ENCODE peak calls at places on chromosome X, in five cellular contexts. M, Y, Q, T and U are unnamed samples.

GRCh38 chrX:39174761-39175417 is 373.6 kb downstream of the MID1IP1 start:
- DNase-seq in M (no peak), Y (no peak), Q (no peak), T (no peak), U (no peak)

GRCh38 chrX:1903380-1903935 is 288.6 kb downstream of the ASMT start:
- DNase-seq in M (no peak), Y (no peak), Q (no peak), T (no peak), U (no peak)

GRCh38 chrX:38018734-38019410 is 12.5 kb downstream of the SYTL5 start:
- DNase-seq in M (no peak), Y (no peak), Q (no peak), T (no peak), U (peak; percentile 33)

GRCh38 chrX:7270018-7270417 is 122.1 kb upstream of the PUDP start:
- DNase-seq in M (no peak), Y (no peak), Q (no peak), T (no peak), U (no peak)

GRCh38 chrX:141467442-141467841 is 117.1 kb downstream of the SPANXA1 start:
- DNase-seq in M (no peak), Y (no peak), Q (no peak), T (peak; percentile 37), U (no peak)

GRCh38 chrX:16559206-16559619 is 90.7 kb upstream of the S100G start:
- DNase-seq in M (no peak), Y (no peak), Q (no peak), T (no peak), U (no peak)

GRCh38 chrX:107716045-107716684 is 59.4 kb downstream of the TSC22D3 start:
- DNase-seq in M (peak; percentile 24), Y (no peak), Q (no peak), T (peak; percentile 75), U (no peak)

GRCh38 chrX:153637121-153638040 is 9.6 kb upstream of the DUSP9 start:
- DNase-seq in M (no peak), Y (no peak), Q (no peak), T (no peak), U (no peak)

GRCh38 chrX:112877771-112878173 is 37.1 kb upstream of the AMOT start:
- DNase-seq in M (no peak), Y (no peak), Q (no peak), T (no peak), U (no peak)

GRCh38 chrX:53798281-53798680 is 111.8 kb upstream of the HUWE1 start:
- DNase-seq in M (no peak), Y (no peak), Q (no peak), T (no peak), U (no peak)

GRCh38 chrX:26586570-26586969 is 370.6 kb downstream of the MAGEB5 start:
- DNase-seq in M (no peak), Y (no peak), Q (no peak), T (no peak), U (no peak)

GRCh38 chrX:47101206-47101605 is 23.0 kb downstream of the RGN start:
- DNase-seq in M (no peak), Y (no peak), Q (no peak), T (no peak), U (no peak)

GRCh38 chrX:56233682-56234081 is 1.5 kb downstream of the KLF8 start:
- DNase-seq in M (peak; percentile 41), Y (no peak), Q (peak; percentile 73), T (peak; percentile 74), U (no peak)

GRCh38 chrX:24963823-24964222 is 51.9 kb downstream of the ARX start:
- DNase-seq in M (no peak), Y (no peak), Q (no peak), T (peak; percentile 5), U (no peak)

GRCh38 chrX:129755779-129756650 is 17.2 kb downstream of the XPNPEP2 start:
- DNase-seq in M (no peak), Y (no peak), Q (no peak), T (peak; percentile 55), U (no peak)
- H3K4me3 ChIP-seq in M (no peak overlapping the region), Y (no peak overlapping the region), Q (no peak overlapping the region), T (no peak overlapping the region), U (no peak overlapping the region)

GRCh38 chrX:111353810-111354209 is 58.2 kb downstream of the DCX start:
- DNase-seq in M (no peak), Y (no peak), Q (no peak), T (no peak), U (no peak)

GRCh38 chrX:111355523-111356122 is 56.4 kb downstream of the DCX start:
- DNase-seq in M (no peak), Y (no peak), Q (no peak), T (no peak), U (no peak)

GRCh38 chrX:111349934-111350333 is 62.1 kb downstream of the DCX start:
- DNase-seq in M (no peak), Y (no peak), Q (no peak), T (no peak), U (no peak)

GRCh38 chrX:111349098-111349497 is 62.9 kb downstream of the DCX start:
- DNase-seq in M (no peak), Y (no peak), Q (no peak), T (no peak), U (no peak)

DNA sequence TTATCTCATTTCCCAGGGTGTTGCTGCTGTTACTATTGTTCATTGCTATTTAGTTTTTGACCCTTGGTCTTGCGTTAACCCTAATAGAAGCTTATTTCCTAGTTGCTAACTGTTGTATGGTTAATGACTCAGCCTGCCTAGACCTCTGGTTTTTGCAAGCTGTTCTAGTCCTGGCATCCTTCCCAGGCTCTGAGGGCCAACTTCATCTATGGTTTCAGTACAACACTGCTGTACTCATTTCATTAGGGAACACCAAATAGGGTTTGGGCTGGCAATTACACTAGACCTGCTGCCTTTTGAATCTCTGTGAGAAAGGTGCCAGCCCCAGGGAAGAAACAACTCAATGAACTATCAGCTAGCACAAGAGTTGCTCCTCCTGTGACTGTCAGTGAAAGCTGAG is 59.6 kb downstream of the DCX start:
- DNase-seq in M (no peak), Y (no peak), Q (no peak), T (no peak), U (no peak)
- H3K4me3 ChIP-seq in M (no peak overlapping the region), Y (no peak overlapping the region), Q (no peak overlapping the region), T (no peak overlapping the region), U (no peak overlapping the region)

GRCh38 chrX:119676949-119677653 is 15.9 kb downstream of the SEPTIN6 start:
- DNase-seq in M (no peak), Y (no peak), Q (no peak), T (no peak), U (no peak)
- H3K4me3 ChIP-seq in M (no peak overlapping the region), Y (no peak overlapping the region), Q (no peak overlapping the region), T (no peak overlapping the region), U (no peak overlapping the region)

GRCh38 chrX:31796624-31797023 is 724.8 kb upstream of the FTHL17 start:
- DNase-seq in M (no peak), Y (no peak), Q (no peak), T (no peak), U (no peak)
- H3K4me3 ChIP-seq in M (no peak overlapping the region), Y (no peak overlapping the region), Q (no peak overlapping the region), T (no peak overlapping the region), U (no peak overlapping the region)

DNA sequence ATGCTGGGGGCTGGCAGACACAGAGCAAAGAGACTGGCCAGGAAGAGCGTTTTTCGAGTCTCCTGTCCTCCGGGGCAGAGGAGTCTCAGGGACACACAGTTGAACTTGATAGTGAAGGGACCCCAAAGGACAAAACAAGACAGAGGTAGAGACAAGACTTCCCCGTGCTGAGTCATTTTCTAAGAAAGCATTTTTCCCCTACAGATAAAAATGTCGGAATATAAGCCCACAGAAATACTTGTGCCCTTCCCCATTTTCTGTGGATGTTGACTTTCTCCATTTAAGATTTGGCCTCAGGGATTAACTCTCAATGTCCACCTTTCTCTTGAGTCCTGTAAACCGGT is 523 bp upstream of the BTK start:
- DNase-seq in M (no peak), Y (no peak), Q (no peak), T (no peak), U (no peak)
- H3K4me3 ChIP-seq in M (no peak overlapping the region), Y (no peak overlapping the region), Q (no peak overlapping the region), T (no peak overlapping the region), U (no peak overlapping the region)

GRCh38 chrX:20421697-20422096 is 155.0 kb upstream of the RPS6KA3 start:
- DNase-seq in M (no peak), Y (no peak), Q (no peak), T (no peak), U (no peak)
- H3K4me3 ChIP-seq in M (no peak overlapping the region), Y (no peak overlapping the region), Q (no peak overlapping the region), T (no peak overlapping the region), U (no peak overlapping the region)